ENCODE peak calls at places on chromosomes 5 and 9, in four cellular contexts. K is GM23248, D is SK-N-SH, L is HCT116. Q is an unnamed sample.

GRCh38 chr5:170475269-170476000 is 28.4 kb upstream of the KCNIP1 start:
- DNase-seq in K (no peak), D (no peak), L (no peak), Q (no peak)

GRCh38 chr5:159764283-159764927 is 151.9 kb upstream of the ADRA1B start:
- DNase-seq in K (peak), D (no peak), L (no peak), Q (no peak)

GRCh38 chr5:66149950-66150349 is 5.8 kb downstream of the SREK1 start:
- DNase-seq in K (no peak), D (no peak), L (no peak), Q (no peak)

GRCh38 chr5:109173395-109173794 is 236.4 kb downstream of the PJA2 start:
- DNase-seq in K (no peak), D (no peak), L (no peak), Q (no peak)

GRCh38 chr5:123937230-123937629 is 425.3 kb downstream of the CSNK1G3 start:
- DNase-seq in K (peak), D (peak), L (peak), Q (peak)

GRCh38 chr9:87551692-87552303 is 54.1 kb downstream of the DAPK1 start:
- DNase-seq in K (no peak), D (no peak), L (no peak), Q (no peak)

GRCh38 chr9:98040212-98040611 is 16.3 kb upstream of the NANS start:
- DNase-seq in K (no peak), D (no peak), L (no peak), Q (peak)

GRCh38 chr9:120876842-120877240 is at the start of gene PHF19:
- DNase-seq in K (peak), D (no peak), L (no peak), Q (no peak)

GRCh38 chr5:89313044-89313443 is 430.1 kb upstream of the MEF2C start:
- DNase-seq in K (peak), D (no peak), L (peak), Q (no peak)

GRCh38 chr5:69415584-69415958 is 655 bp downstream of the MARVELD2 start:
- DNase-seq in K (no peak), D (no peak), L (peak), Q (no peak)

GRCh38 chr5:135127604-135128240 is 93.7 kb upstream of the PITX1 start:
- DNase-seq in K (peak), D (no peak), L (no peak), Q (no peak)

GRCh38 chr5:31703757-31704156 is 64.8 kb downstream of the PDZD2 start:
- DNase-seq in K (no peak), D (no peak), L (no peak), Q (no peak)

GRCh38 chr9:121551985-121552753 is 52.5 kb upstream of the GGTA1 start:
- DNase-seq in K (peak), D (no peak), L (no peak), Q (peak)

GRCh38 chr9:88476491-88477271 is 58.3 kb upstream of the NXNL2 start:
- DNase-seq in K (peak), D (no peak), L (no peak), Q (no peak)

GRCh38 chr5:61441742-61442141 is 109.7 kb downstream of the ZSWIM6 start:
- DNase-seq in K (no peak), D (no peak), L (no peak), Q (no peak)

GRCh38 chr9:17776735-17777134 is 197.9 kb downstream of the SH3GL2 start:
- DNase-seq in K (no peak), D (no peak), L (no peak), Q (no peak)

GRCh38 chr9:36813149-36813548 is 220.9 kb downstream of the PAX5 start:
- DNase-seq in K (no peak), D (no peak), L (no peak), Q (no peak)

DNA sequence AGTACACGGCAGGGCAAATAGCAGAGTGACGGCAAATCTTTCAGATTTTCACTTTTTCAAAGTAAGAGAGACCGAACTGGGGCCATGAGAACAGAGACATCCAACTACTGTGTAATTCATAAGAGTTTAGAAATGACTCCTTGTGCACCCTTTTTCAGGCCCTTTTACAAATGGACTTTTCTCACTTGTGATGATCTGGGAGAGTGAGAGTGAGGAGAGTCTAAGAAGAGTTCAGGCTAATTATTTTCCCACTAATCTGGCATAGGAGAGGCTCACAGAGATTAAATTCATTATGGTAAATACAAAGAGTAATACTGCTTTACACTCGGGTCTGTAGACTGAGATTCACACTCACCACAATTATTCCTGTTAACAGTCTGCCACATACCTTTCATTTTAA is 880 bp upstream of the CCNG1 start:
- DNase-seq in K (no peak), D (no peak), L (no peak), Q (no peak)
- H3K4me3 ChIP-seq in K (peak), D (peak), L (peak), Q (peak)

GRCh38 chr5:59831341-59831989 is 62.1 kb downstream of the PDE4D start:
- DNase-seq in K (no peak), D (no peak), L (no peak), Q (no peak)
- TF ChIP-seq EZH2phosphoT487 in K (no peak), D (no peak), L (no peak), Q (no peak)

GRCh38 chr9:129252937-129253819 is 75.1 kb upstream of the IER5L start:
- DNase-seq in K (no peak), D (no peak), L (no peak), Q (no peak)
- H3K4me3 ChIP-seq in K (no peak), D (no peak), L (no peak), Q (no peak)

GRCh38 chr9:137028281-137029057 is 432 bp upstream of the ABCA2 start:
- DNase-seq in K (peak), D (peak), L (no peak), Q (peak)
- TF ChIP-seq EZH2phosphoT487 in K (no peak), D (no peak), L (no peak), Q (no peak)

DNA sequence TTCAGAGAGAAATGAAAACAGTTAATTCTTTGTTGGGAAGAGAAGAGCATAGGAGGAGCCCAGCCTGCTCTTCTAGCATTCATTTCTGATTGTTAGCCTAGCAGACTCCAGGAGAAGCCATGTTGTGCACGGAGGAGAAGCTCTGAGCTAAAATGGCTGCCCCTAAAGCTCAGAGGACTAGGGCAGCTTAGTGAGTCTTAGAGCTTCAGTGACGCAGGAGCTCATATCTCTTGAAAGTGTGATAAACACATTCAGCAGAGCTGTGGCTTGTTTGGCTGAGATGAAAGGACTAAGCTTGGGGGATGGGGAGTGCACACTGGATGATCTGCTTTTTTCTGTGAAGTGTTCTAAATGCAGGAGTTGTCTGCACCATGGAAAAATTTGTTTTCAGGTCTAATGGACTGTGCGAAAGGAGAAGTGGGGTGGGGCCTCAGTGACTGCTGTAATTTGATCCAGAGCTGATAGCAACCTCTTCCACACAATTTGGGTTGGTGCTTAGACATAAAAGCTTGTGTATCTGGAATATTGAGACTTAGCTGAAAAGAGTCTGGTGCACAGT is 58.5 kb downstream of the ZNF462 start:
- DNase-seq in K (peak), D (peak), L (peak), Q (no peak)
- H3K4me3 ChIP-seq in K (peak), D (no peak), L (peak), Q (no peak)

DNA sequence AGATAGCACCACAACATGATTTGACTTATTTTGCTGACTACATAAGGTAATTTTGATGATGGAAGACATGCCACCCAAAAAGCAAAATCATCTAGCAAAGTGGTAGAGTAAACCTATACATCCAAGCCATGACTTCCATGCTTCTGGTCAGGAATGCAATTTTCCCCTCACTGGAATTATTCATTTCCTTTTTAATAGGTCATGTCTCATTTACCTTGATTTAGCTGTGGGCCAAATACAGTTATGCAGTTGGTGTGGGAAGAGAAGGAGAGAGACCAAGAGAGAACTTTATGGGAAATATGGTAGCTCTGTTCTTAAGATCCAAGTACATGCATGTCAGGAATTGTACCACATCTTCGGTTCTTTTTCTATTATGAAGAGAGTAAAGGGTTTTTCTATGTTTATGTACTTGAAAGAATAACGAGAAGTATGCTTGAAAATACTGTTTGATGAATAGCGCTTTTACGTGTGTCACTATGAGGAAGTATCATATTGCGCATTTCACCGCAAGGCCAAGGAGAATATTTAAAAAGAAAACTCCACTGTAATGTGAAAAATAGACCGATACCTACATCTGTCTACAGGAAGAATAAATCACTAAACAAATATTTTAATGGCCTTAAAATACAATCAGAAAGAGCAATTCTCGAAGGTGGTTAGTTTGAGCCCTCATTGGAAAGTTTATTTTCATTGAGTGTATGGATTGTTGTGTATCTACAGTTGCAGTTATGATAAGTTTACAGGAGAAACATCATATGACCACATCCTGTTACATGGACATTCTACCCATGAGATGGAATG is 134.0 kb downstream of the FOXD1 start:
- DNase-seq in K (no peak), D (no peak), L (no peak), Q (no peak)
- TF ChIP-seq EZH2phosphoT487 in K (no peak), D (no peak), L (no peak), Q (no peak)

DNA sequence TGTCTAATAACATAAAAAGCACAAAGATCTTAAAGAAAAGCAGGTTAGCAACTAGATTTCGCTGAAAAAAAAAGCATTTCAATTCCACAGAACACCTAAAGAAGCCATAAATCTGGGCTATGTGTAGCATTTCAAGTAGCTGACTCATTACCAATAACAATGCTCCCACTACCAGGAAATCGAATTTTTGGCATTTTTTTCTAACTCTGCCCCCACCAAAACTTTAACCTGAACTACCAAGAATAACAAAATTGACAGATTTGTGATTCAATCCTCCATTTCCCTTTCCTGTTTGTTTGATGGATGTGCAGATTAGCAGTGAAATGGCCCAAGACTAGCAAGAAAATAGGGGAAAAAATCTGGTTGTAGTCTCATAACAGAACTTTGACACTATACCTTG is 180.2 kb downstream of the RASEF start:
- DNase-seq in K (no peak), D (no peak), L (no peak), Q (no peak)
- H3K4me3 ChIP-seq in K (no peak), D (no peak), L (no peak), Q (no peak)

GRCh38 chr5:168975331-168975730 is 325.6 kb downstream of the SLIT3 start:
- DNase-seq in K (no peak), D (no peak), L (no peak), Q (no peak)
- TF ChIP-seq EZH2phosphoT487 in K (no peak), D (no peak), L (no peak), Q (no peak)

GRCh38 chr9:69324549-69325401 is at the start of gene ENTREP1:
- DNase-seq in K (peak), D (peak), L (peak), Q (no peak)
- H3K4me3 ChIP-seq in K (peak), D (no peak), L (peak), Q (no peak)

GRCh38 chr9:110828148-110828730 is 159.6 kb downstream of the MUSK start:
- DNase-seq in K (peak), D (no peak), L (no peak), Q (no peak)
- TF ChIP-seq EZH2phosphoT487 in K (no peak), D (no peak), L (no peak), Q (no peak)